ENCODE peak calls at places on chromosomes 13 and 19, in four cellular contexts. Y is NCI-H1092, I is NCI-H187, T is H4. S is an unnamed sample.

GRCh38 chr19:5775668-5776309 is 8.8 kb downstream of the PRR22 start:
- DNase-seq in Y (no peak), T (no peak), I (no peak), S (no peak)

GRCh38 chr13:108220042-108220441 is 1.9 kb downstream of the ABHD13 start:
- DNase-seq in Y (no peak), T (no peak), I (no peak), S (peak)

GRCh38 chr13:107370036-107370785 is 802.3 kb upstream of the ARGLU1 start:
- DNase-seq in Y (no peak), I (no peak), T (peak), S (no peak)

GRCh38 chr13:75145926-75146325 is 336.0 kb downstream of the TBC1D4 start:
- DNase-seq in I (no peak), Y (no peak), T (no peak), S (no peak)

GRCh38 chr19:4057913-4058695 is 8.6 kb downstream of the ZBTB7A start:
- DNase-seq in Y (no peak), T (peak), I (no peak), S (no peak)

GRCh38 chr19:45468803-45469131 is 971 bp downstream of the FOSB start:
- DNase-seq in I (no peak), Y (no peak), T (no peak), S (no peak)

GRCh38 chr19:35046461-35046860 is 4.9 kb downstream of the HPN start:
- DNase-seq in I (no peak), Y (no peak), T (no peak), S (no peak)

GRCh38 chr13:55602784-55603183 is 1537.9 kb upstream of the PRR20A start:
- DNase-seq in I (no peak), T (no peak), Y (no peak), S (no peak)

GRCh38 chr19:7673995-7674667 is 2.8 kb upstream of the MCEMP1 start:
- DNase-seq in I (no peak), T (peak), Y (no peak), S (no peak)

GRCh38 chr19:7421941-7422744 is 66.7 kb downstream of the PEX11G start:
- DNase-seq in Y (no peak), I (no peak), T (peak), S (no peak)

GRCh38 chr19:33111587-33111986 is 20.3 kb upstream of the WDR88 start:
- DNase-seq in I (no peak), Y (no peak), T (no peak), S (no peak)